ENCODE peak calls at places on chromosomes 16 and 17, in six cellular contexts. One of them, this sample, is unnamed.

GRCh38 chr17:82092094-82092586 is 5.9 kb downstream of the FASN start:
- DNase-seq in heart right ventricle: no peak
- DNase-seq in cardiac fibroblast: no peak
- DNase-seq in WTC11: no peak
- DNase-seq in AG10803: no peak
- DNase-seq in upper lobe of right lung: no peak
- DNase-seq in this sample: no peak

GRCh38 chr17:73231363-73231762 is 30.3 kb downstream of the CPSF4L start:
- DNase-seq in heart right ventricle: no peak
- DNase-seq in cardiac fibroblast: peak
- DNase-seq in WTC11: no peak
- DNase-seq in AG10803: peak
- DNase-seq in upper lobe of right lung: no peak
- DNase-seq in this sample: peak

GRCh38 chr17:31598921-31599571 is 207.6 kb downstream of the RAB11FIP4 start:
- DNase-seq in heart right ventricle: no peak
- DNase-seq in cardiac fibroblast: no peak
- DNase-seq in WTC11: no peak
- DNase-seq in AG10803: no peak
- DNase-seq in upper lobe of right lung: no peak
- DNase-seq in this sample: no peak

GRCh38 chr16:974001-974601 is 3.3 kb upstream of the LMF1 start:
- DNase-seq in heart right ventricle: no peak
- DNase-seq in cardiac fibroblast: no peak
- DNase-seq in WTC11: no peak
- DNase-seq in AG10803: no peak
- DNase-seq in upper lobe of right lung: no peak
- DNase-seq in this sample: no peak

GRCh38 chr16:54842743-54843423 is 87.8 kb upstream of the IRX5 start:
- DNase-seq in heart right ventricle: no peak
- DNase-seq in cardiac fibroblast: no peak
- DNase-seq in WTC11: no peak
- DNase-seq in AG10803: no peak
- DNase-seq in upper lobe of right lung: no peak
- DNase-seq in this sample: no peak

GRCh38 chr16:57432989-57433388 is 14.2 kb downstream of the CIAPIN1 start:
- DNase-seq in heart right ventricle: no peak
- DNase-seq in cardiac fibroblast: no peak
- DNase-seq in WTC11: no peak
- DNase-seq in AG10803: no peak
- DNase-seq in upper lobe of right lung: no peak
- DNase-seq in this sample: no peak

GRCh38 chr17:79033741-79034501 is 10.0 kb downstream of the C1QTNF1 start:
- DNase-seq in heart right ventricle: peak
- DNase-seq in cardiac fibroblast: peak
- DNase-seq in WTC11: no peak
- DNase-seq in AG10803: no peak
- DNase-seq in upper lobe of right lung: peak
- DNase-seq in this sample: no peak

GRCh38 chr16:10256855-10257641 is 74.8 kb upstream of the GRIN2A start:
- DNase-seq in heart right ventricle: peak
- DNase-seq in cardiac fibroblast: peak
- DNase-seq in WTC11: peak
- DNase-seq in AG10803: peak
- DNase-seq in upper lobe of right lung: no peak
- DNase-seq in this sample: no peak

GRCh38 chr16:53792161-53792951 is 88.4 kb downstream of the FTO start:
- DNase-seq in heart right ventricle: no peak
- DNase-seq in cardiac fibroblast: no peak
- DNase-seq in WTC11: no peak
- DNase-seq in AG10803: no peak
- DNase-seq in upper lobe of right lung: no peak
- DNase-seq in this sample: no peak

GRCh38 chr17:56213031-56213430 is 59.8 kb downstream of the ANKFN1 start:
- DNase-seq in heart right ventricle: no peak
- DNase-seq in cardiac fibroblast: no peak
- DNase-seq in WTC11: no peak
- DNase-seq in AG10803: no peak
- DNase-seq in upper lobe of right lung: no peak
- DNase-seq in this sample: no peak

GRCh38 chr16:57194512-57194911 is 8.4 kb downstream of the RSPRY1 start:
- DNase-seq in heart right ventricle: no peak
- DNase-seq in cardiac fibroblast: peak
- DNase-seq in WTC11: no peak
- DNase-seq in AG10803: peak
- DNase-seq in upper lobe of right lung: no peak
- DNase-seq in this sample: peak

GRCh38 chr16:56894331-56894917 is 29.4 kb downstream of the SLC12A3 start:
- DNase-seq in heart right ventricle: no peak
- DNase-seq in cardiac fibroblast: no peak
- DNase-seq in WTC11: no peak
- DNase-seq in AG10803: no peak
- DNase-seq in upper lobe of right lung: no peak
- DNase-seq in this sample: no peak

GRCh38 chr17:73232587-73233373 is 28.9 kb downstream of the CPSF4L start:
- DNase-seq in heart right ventricle: no peak
- DNase-seq in cardiac fibroblast: peak
- DNase-seq in WTC11: peak
- DNase-seq in AG10803: peak
- DNase-seq in upper lobe of right lung: peak
- DNase-seq in this sample: peak

GRCh38 chr17:56697190-56697589 is 103.7 kb downstream of the NOG start:
- DNase-seq in heart right ventricle: no peak
- DNase-seq in cardiac fibroblast: no peak
- DNase-seq in WTC11: no peak
- DNase-seq in AG10803: peak
- DNase-seq in upper lobe of right lung: no peak
- DNase-seq in this sample: no peak

GRCh38 chr16:1991135-1991551 is 1.4 kb downstream of the SYNGR3 start:
- DNase-seq in heart right ventricle: no peak
- DNase-seq in cardiac fibroblast: no peak
- DNase-seq in WTC11: no peak
- DNase-seq in AG10803: no peak
- DNase-seq in upper lobe of right lung: no peak
- DNase-seq in this sample: no peak

GRCh38 chr17:44867841-44868240 is 20.2 kb downstream of the HIGD1B start:
- DNase-seq in heart right ventricle: no peak
- DNase-seq in cardiac fibroblast: no peak
- DNase-seq in WTC11: no peak
- DNase-seq in AG10803: peak
- DNase-seq in upper lobe of right lung: no peak
- DNase-seq in this sample: no peak

GRCh38 chr16:27464663-27465482 is 62.9 kb downstream of the IL21R start:
- DNase-seq in heart right ventricle: no peak
- DNase-seq in cardiac fibroblast: no peak
- DNase-seq in WTC11: no peak
- DNase-seq in AG10803: no peak
- DNase-seq in upper lobe of right lung: no peak
- DNase-seq in this sample: no peak

GRCh38 chr17:68587847-68588246 is 13.3 kb downstream of the FAM20A start:
- DNase-seq in heart right ventricle: no peak
- DNase-seq in cardiac fibroblast: peak
- DNase-seq in WTC11: no peak
- DNase-seq in AG10803: peak
- DNase-seq in upper lobe of right lung: no peak
- DNase-seq in this sample: no peak

GRCh38 chr17:78375401-78376079 is 2.9 kb upstream of the PGS1 start:
- DNase-seq in heart right ventricle: no peak
- DNase-seq in cardiac fibroblast: peak
- DNase-seq in WTC11: no peak
- DNase-seq in AG10803: peak
- DNase-seq in upper lobe of right lung: peak
- DNase-seq in this sample: peak

GRCh38 chr17:1629647-1630310 is 1.1 kb upstream of the SLC43A2 start:
- DNase-seq in heart right ventricle: peak
- DNase-seq in cardiac fibroblast: peak
- DNase-seq in WTC11: peak
- DNase-seq in AG10803: peak
- DNase-seq in upper lobe of right lung: peak
- DNase-seq in this sample: no peak

GRCh38 chr16:47750371-47750770 is 289.2 kb downstream of the PHKB start:
- DNase-seq in heart right ventricle: no peak
- DNase-seq in cardiac fibroblast: no peak
- DNase-seq in WTC11: no peak
- DNase-seq in AG10803: no peak
- DNase-seq in upper lobe of right lung: no peak
- DNase-seq in this sample: no peak

GRCh38 chr17:81390436-81391214 is 4.6 kb upstream of the BAHCC1 start:
- DNase-seq in heart right ventricle: no peak
- DNase-seq in cardiac fibroblast: no peak
- DNase-seq in WTC11: no peak
- DNase-seq in AG10803: no peak
- DNase-seq in upper lobe of right lung: no peak
- DNase-seq in this sample: no peak

GRCh38 chr16:4936991-4937781 is at the start of gene PPL:
- DNase-seq in heart right ventricle: peak
- DNase-seq in cardiac fibroblast: peak
- DNase-seq in WTC11: peak
- DNase-seq in AG10803: no peak
- DNase-seq in upper lobe of right lung: peak
- DNase-seq in this sample: no peak

GRCh38 chr17:5815396-5815795 is 231.1 kb upstream of the NLRP1 start:
- DNase-seq in heart right ventricle: no peak
- DNase-seq in cardiac fibroblast: no peak
- DNase-seq in WTC11: no peak
- DNase-seq in AG10803: no peak
- DNase-seq in upper lobe of right lung: no peak
- DNase-seq in this sample: no peak

GRCh38 chr16:2516391-2517240 is 2.9 kb downstream of the ATP6V0C start:
- DNase-seq in heart right ventricle: peak
- DNase-seq in cardiac fibroblast: no peak
- DNase-seq in WTC11: no peak
- DNase-seq in AG10803: no peak
- DNase-seq in upper lobe of right lung: peak
- DNase-seq in this sample: no peak

GRCh38 chr16:4266372-4266771 is 6.5 kb downstream of the TFAP4 start:
- DNase-seq in heart right ventricle: no peak
- DNase-seq in cardiac fibroblast: peak
- DNase-seq in WTC11: no peak
- DNase-seq in AG10803: no peak
- DNase-seq in upper lobe of right lung: no peak
- DNase-seq in this sample: no peak

GRCh38 chr16:85950519-85950918 is 51.6 kb downstream of the IRF8 start:
- DNase-seq in heart right ventricle: no peak
- DNase-seq in cardiac fibroblast: no peak
- DNase-seq in WTC11: no peak
- DNase-seq in AG10803: no peak
- DNase-seq in upper lobe of right lung: no peak
- DNase-seq in this sample: no peak

GRCh38 chr17:6365187-6365943 is 69.6 kb downstream of the AIPL1 start:
- DNase-seq in heart right ventricle: no peak
- DNase-seq in cardiac fibroblast: peak
- DNase-seq in WTC11: no peak
- DNase-seq in AG10803: peak
- DNase-seq in upper lobe of right lung: no peak
- DNase-seq in this sample: peak

GRCh38 chr16:73020409-73020884 is 27.5 kb downstream of the ZFHX3 start:
- DNase-seq in heart right ventricle: peak
- DNase-seq in cardiac fibroblast: peak
- DNase-seq in WTC11: no peak
- DNase-seq in AG10803: peak
- DNase-seq in upper lobe of right lung: peak
- DNase-seq in this sample: peak

GRCh38 chr17:3043737-3044365 is 19.6 kb downstream of the OR1D5 start:
- DNase-seq in heart right ventricle: no peak
- DNase-seq in cardiac fibroblast: no peak
- DNase-seq in WTC11: peak
- DNase-seq in AG10803: no peak
- DNase-seq in upper lobe of right lung: peak
- DNase-seq in this sample: no peak
- TF ChIP-seq CTCF in heart right ventricle: no peak
- TF ChIP-seq CTCF in cardiac fibroblast: peak
- TF ChIP-seq CTCF in WTC11: peak
- TF ChIP-seq CTCF in AG10803: no peak
- TF ChIP-seq CTCF in upper lobe of right lung: peak
- TF ChIP-seq CTCF in this sample: peak

GRCh38 chr16:70465999-70466811 is 11.8 kb downstream of the FCSK start:
- DNase-seq in heart right ventricle: no peak
- DNase-seq in cardiac fibroblast: no peak
- DNase-seq in WTC11: no peak
- DNase-seq in AG10803: no peak
- DNase-seq in upper lobe of right lung: no peak
- DNase-seq in this sample: no peak

GRCh38 chr16:70466812-70467090 is 12.4 kb downstream of the FCSK start:
- DNase-seq in heart right ventricle: no peak
- DNase-seq in cardiac fibroblast: no peak
- DNase-seq in WTC11: no peak
- DNase-seq in AG10803: no peak
- DNase-seq in upper lobe of right lung: no peak
- DNase-seq in this sample: no peak

GRCh38 chr16:70468776-70469525 is 14.6 kb downstream of the FCSK start:
- DNase-seq in heart right ventricle: no peak
- DNase-seq in cardiac fibroblast: no peak
- DNase-seq in WTC11: no peak
- DNase-seq in AG10803: no peak
- DNase-seq in upper lobe of right lung: no peak
- DNase-seq in this sample: no peak

GRCh38 chr16:70467608-70468007 is 13.2 kb downstream of the FCSK start:
- DNase-seq in heart right ventricle: no peak
- DNase-seq in cardiac fibroblast: no peak
- DNase-seq in WTC11: no peak
- DNase-seq in AG10803: no peak
- DNase-seq in upper lobe of right lung: no peak
- DNase-seq in this sample: no peak

GRCh38 chr16:70467113-70467512 is 12.7 kb downstream of the FCSK start:
- DNase-seq in heart right ventricle: no peak
- DNase-seq in cardiac fibroblast: no peak
- DNase-seq in WTC11: no peak
- DNase-seq in AG10803: no peak
- DNase-seq in upper lobe of right lung: no peak
- DNase-seq in this sample: no peak
- TF ChIP-seq CTCF in heart right ventricle: no peak
- TF ChIP-seq CTCF in cardiac fibroblast: no peak
- TF ChIP-seq CTCF in WTC11: no peak
- TF ChIP-seq CTCF in AG10803: no peak
- TF ChIP-seq CTCF in upper lobe of right lung: no peak
- TF ChIP-seq CTCF in this sample: no peak

GRCh38 chr17:37489197-37490001 is at the start of gene DUSP14:
- DNase-seq in heart right ventricle: peak
- DNase-seq in cardiac fibroblast: peak
- DNase-seq in WTC11: peak
- DNase-seq in AG10803: peak
- DNase-seq in upper lobe of right lung: peak
- DNase-seq in this sample: peak
- TF ChIP-seq CTCF in heart right ventricle: no peak
- TF ChIP-seq CTCF in cardiac fibroblast: no peak
- TF ChIP-seq CTCF in WTC11: no peak
- TF ChIP-seq CTCF in AG10803: no peak
- TF ChIP-seq CTCF in upper lobe of right lung: no peak
- TF ChIP-seq CTCF in this sample: no peak

DNA sequence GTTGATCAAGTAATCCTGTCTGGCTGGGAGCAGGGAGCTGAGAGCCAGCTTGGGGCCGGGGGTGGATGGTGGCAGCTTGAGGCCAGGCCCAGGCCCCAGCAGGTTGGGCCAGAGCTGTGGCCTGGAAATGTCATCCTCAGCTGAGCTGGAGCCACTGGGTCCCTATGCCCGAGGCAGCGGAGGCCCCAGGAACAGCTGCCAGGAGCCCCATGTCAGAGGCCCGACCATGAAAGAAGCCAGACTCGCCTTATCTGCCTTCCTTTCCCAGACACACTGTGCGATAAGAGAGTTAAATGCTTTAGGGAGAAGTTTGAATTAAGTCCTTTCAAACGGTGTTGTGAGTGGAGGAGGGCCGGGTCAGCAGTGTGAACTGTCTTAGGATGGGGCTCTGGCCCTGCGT is 3.5 kb downstream of the SMTNL2 start:
- DNase-seq in heart right ventricle: peak
- DNase-seq in cardiac fibroblast: peak
- DNase-seq in WTC11: no peak
- DNase-seq in AG10803: no peak
- DNase-seq in upper lobe of right lung: peak
- DNase-seq in this sample: no peak
- TF ChIP-seq CTCF in heart right ventricle: no peak
- TF ChIP-seq CTCF in cardiac fibroblast: no peak
- TF ChIP-seq CTCF in WTC11: no peak
- TF ChIP-seq CTCF in AG10803: no peak
- TF ChIP-seq CTCF in upper lobe of right lung: no peak
- TF ChIP-seq CTCF in this sample: no peak